ENCODE peak calls at places on chromosomes 1 and 21, in five cellular contexts. J is substantia nigra; B is CD4-positive, alpha-beta memory T cell; H is heart left ventricle; L is astrocyte. C is an unnamed sample.

GRCh38 chr1:168687796-168688195 is 41.2 kb downstream of the DPT start:
- DNase-seq in H (no peak), L (no peak), J (no peak), B (no peak), C (no peak)

GRCh38 chr21:14876464-14876863 is 188.3 kb downstream of the NRIP1 start:
- DNase-seq in J (no peak), L (no peak), B (no peak), H (no peak), C (no peak)

GRCh38 chr21:32475162-32475812 is 62.8 kb downstream of the EVA1C start:
- DNase-seq in J (no peak), B (no peak), H (no peak), L (peak), C (no peak)

GRCh38 chr1:31102501-31102950 is 37.0 kb upstream of the PUM1 start:
- DNase-seq in J (no peak), L (peak), H (no peak), B (no peak), C (no peak)

GRCh38 chr1:207145401-207146058 is 41.5 kb downstream of the C4BPA start:
- DNase-seq in J (no peak), H (no peak), L (no peak), B (no peak), C (no peak)

GRCh38 chr1:197776348-197777082 is 1.2 kb upstream of the DENND1B start:
- DNase-seq in H (no peak), J (no peak), B (peak), L (peak), C (no peak)

GRCh38 chr1:39925727-39926342 is 24.1 kb upstream of the MYCL start:
- DNase-seq in L (no peak), H (no peak), J (no peak), B (no peak), C (no peak)

GRCh38 chr1:220067246-220068204 is 21.2 kb upstream of the EPRS1 start:
- DNase-seq in L (no peak), B (no peak), H (no peak), J (no peak), C (no peak)

GRCh38 chr1:195886000-195886399 is 722.2 kb downstream of the KCNT2 start:
- DNase-seq in B (no peak), J (no peak), H (no peak), L (no peak), C (no peak)

GRCh38 chr1:25906644-25907300 is 553 bp upstream of the STMN1 start:
- DNase-seq in H (no peak), B (peak), J (no peak), L (no peak), C (no peak)

GRCh38 chr1:85577421-85578320 is 2.9 kb upstream of the CCN1 start:
- DNase-seq in B (no peak), H (peak), J (no peak), L (no peak), C (no peak)
- H3K27ac ChIP-seq in B (no peak), H (peak), J (no peak), L (peak), C (peak)

GRCh38 chr1:167060141-167061072 is 29.8 kb downstream of the GPA33 start:
- DNase-seq in J (no peak), L (no peak), H (no peak), B (no peak), C (no peak)
- H3K27ac ChIP-seq in J (no peak), L (no peak), H (no peak), B (no peak), C (no peak)

GRCh38 chr1:180580237-180580636 is 21.5 kb downstream of the OVAAL start:
- DNase-seq in H (no peak), L (no peak), J (no peak), B (no peak), C (no peak)
- H3K27ac ChIP-seq in H (no peak), L (no peak), J (no peak), B (no peak), C (peak)

DNA sequence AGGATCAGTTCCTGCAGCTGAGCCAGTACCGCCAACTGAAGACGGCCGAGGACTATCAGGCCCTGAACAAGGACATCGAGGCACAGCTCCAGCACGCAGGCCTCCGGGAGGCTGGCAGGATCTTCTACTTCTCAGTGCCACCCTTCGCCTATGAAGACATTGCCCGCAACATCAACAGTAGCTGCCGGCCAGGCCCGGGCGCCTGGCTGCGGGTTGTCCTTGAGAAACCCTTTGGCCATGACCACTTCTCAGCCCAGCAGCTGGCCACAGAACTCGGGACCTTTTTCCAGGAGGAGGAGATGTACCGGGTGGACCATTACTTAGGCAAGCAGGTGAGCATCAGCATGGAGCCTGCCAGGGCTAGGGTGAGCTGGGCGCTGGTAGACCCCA is 10.7 kb downstream of the H6PD start:
- DNase-seq in H (no peak), J (no peak), B (no peak), L (no peak), C (no peak)
- H3K27ac ChIP-seq in H (peak), J (no peak), B (no peak), L (no peak), C (no peak)

GRCh38 chr1:34066921-34067603 is 98.0 kb downstream of the CSMD2 start:
- DNase-seq in J (no peak), B (no peak), H (no peak), L (peak), C (no peak)

GRCh38 chr1:34073028-34073730 is 91.9 kb downstream of the CSMD2 start:
- DNase-seq in L (no peak), H (no peak), B (no peak), J (no peak), C (no peak)

DNA sequence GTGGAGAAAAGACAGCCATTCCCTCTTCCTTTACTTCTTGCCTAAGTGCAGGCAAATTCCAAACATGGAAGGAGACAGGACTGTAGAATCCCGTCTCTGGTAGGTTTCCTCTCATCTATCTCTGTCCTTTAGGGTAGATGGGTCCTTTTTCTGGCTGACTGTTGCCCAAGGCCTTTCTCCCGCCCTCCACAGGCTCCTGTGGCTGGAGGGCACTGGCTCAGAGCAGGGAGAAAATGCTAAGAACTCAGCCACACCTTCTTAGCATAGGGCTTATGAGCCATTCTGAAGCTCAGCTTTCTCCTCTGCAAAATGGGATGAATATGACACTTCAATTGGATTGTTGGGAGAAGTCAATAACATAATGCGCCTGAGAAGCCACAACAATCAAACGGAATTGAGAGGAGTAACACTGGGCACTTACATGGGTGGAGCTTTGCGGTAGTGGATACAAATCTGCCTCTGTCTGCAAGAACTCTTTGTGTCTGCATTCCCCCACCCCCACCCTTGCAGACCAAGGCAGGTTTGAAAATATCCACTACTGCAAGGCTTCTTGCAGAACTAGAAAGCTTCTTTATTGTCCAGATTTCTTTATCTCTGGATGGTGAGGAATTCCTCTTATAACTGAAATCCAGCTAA is 94.7 kb downstream of the CSMD2 start:
- DNase-seq in B (no peak), H (no peak), J (no peak), L (no peak), C (no peak)
- H3K27ac ChIP-seq in B (no peak), H (no peak), J (no peak), L (no peak), C (no peak)